ENCODE peak calls at places on chromosome 21, in six cellular contexts. One of them, this sample, is unnamed.
A peak's percentile ranks its signal among the peaks of the same experiment; 100 is the strongest.

GRCh38 chr21:38478782-38479181 is 19.5 kb downstream of the ERG start:
- DNase-seq in left ventricle myocardium inferior: no peak
- DNase-seq in osteocyte: no peak
- DNase-seq in progenitor cell of endocrine pancreas: no peak
- DNase-seq in lung: no peak
- DNase-seq in RWPE1: peak; percentile 77
- DNase-seq in this sample: no peak

GRCh38 chr21:26115899-26116298 is 54.7 kb downstream of the APP start:
- DNase-seq in left ventricle myocardium inferior: no peak
- DNase-seq in osteocyte: no peak
- DNase-seq in RWPE1: no peak
- DNase-seq in lung: no peak
- DNase-seq in progenitor cell of endocrine pancreas: no peak
- DNase-seq in this sample: no peak

GRCh38 chr21:41642399-41642798 is 124.5 kb downstream of the RIPK4 start:
- DNase-seq in left ventricle myocardium inferior: no peak
- DNase-seq in RWPE1: no peak
- DNase-seq in progenitor cell of endocrine pancreas: no peak
- DNase-seq in lung: no peak
- DNase-seq in osteocyte: no peak
- DNase-seq in this sample: no peak

GRCh38 chr21:36727886-36728285 is 29.0 kb downstream of the SIM2 start:
- DNase-seq in osteocyte: peak; percentile 63
- DNase-seq in left ventricle myocardium inferior: no peak
- DNase-seq in progenitor cell of endocrine pancreas: no peak
- DNase-seq in lung: no peak
- DNase-seq in RWPE1: no peak
- DNase-seq in this sample: no peak

GRCh38 chr21:45326169-45326833 is 38.6 kb upstream of the POFUT2 start:
- DNase-seq in lung: no peak
- DNase-seq in progenitor cell of endocrine pancreas: no peak
- DNase-seq in left ventricle myocardium inferior: peak; percentile 16
- DNase-seq in RWPE1: no peak
- DNase-seq in osteocyte: no peak
- DNase-seq in this sample: no peak

GRCh38 chr21:46412521-46413364 is 45.9 kb upstream of the DIP2A start:
- DNase-seq in lung: no peak
- DNase-seq in osteocyte: no peak
- DNase-seq in RWPE1: no peak
- DNase-seq in progenitor cell of endocrine pancreas: no peak
- DNase-seq in left ventricle myocardium inferior: no peak
- DNase-seq in this sample: no peak

GRCh38 chr21:28423521-28423920 is 569.2 kb downstream of the LTN1 start:
- DNase-seq in RWPE1: no peak
- DNase-seq in left ventricle myocardium inferior: no peak
- DNase-seq in lung: no peak
- DNase-seq in osteocyte: no peak
- DNase-seq in progenitor cell of endocrine pancreas: no peak
- DNase-seq in this sample: no peak

GRCh38 chr21:26814374-26814773 is 30.8 kb downstream of the ADAMTS1 start:
- DNase-seq in progenitor cell of endocrine pancreas: no peak
- DNase-seq in left ventricle myocardium inferior: no peak
- DNase-seq in lung: no peak
- DNase-seq in RWPE1: no peak
- DNase-seq in osteocyte: no peak
- DNase-seq in this sample: no peak

GRCh38 chr21:18760247-18760646 is 356.7 kb upstream of the TMPRSS15 start:
- DNase-seq in lung: no peak
- DNase-seq in RWPE1: no peak
- DNase-seq in progenitor cell of endocrine pancreas: no peak
- DNase-seq in left ventricle myocardium inferior: no peak
- DNase-seq in osteocyte: no peak
- DNase-seq in this sample: no peak

GRCh38 chr21:29025328-29025713 is 853 bp downstream of the USP16 start:
- DNase-seq in progenitor cell of endocrine pancreas: no peak
- DNase-seq in lung: no peak
- DNase-seq in RWPE1: peak; percentile 17
- DNase-seq in osteocyte: no peak
- DNase-seq in left ventricle myocardium inferior: no peak
- DNase-seq in this sample: no peak

GRCh38 chr21:42883921-42884320 is 4.6 kb upstream of the WDR4 start:
- DNase-seq in osteocyte: no peak
- DNase-seq in lung: no peak
- DNase-seq in progenitor cell of endocrine pancreas: no peak
- DNase-seq in left ventricle myocardium inferior: no peak
- DNase-seq in RWPE1: no peak
- DNase-seq in this sample: no peak

GRCh38 chr21:36733857-36734256 is 34.9 kb downstream of the SIM2 start:
- DNase-seq in left ventricle myocardium inferior: no peak
- DNase-seq in RWPE1: no peak
- DNase-seq in progenitor cell of endocrine pancreas: no peak
- DNase-seq in lung: no peak
- DNase-seq in osteocyte: peak; percentile 69
- DNase-seq in this sample: no peak

GRCh38 chr21:17491716-17492414 is 21.0 kb upstream of the CXADR start:
- DNase-seq in progenitor cell of endocrine pancreas: no peak
- DNase-seq in left ventricle myocardium inferior: no peak
- DNase-seq in RWPE1: peak; percentile 76
- DNase-seq in lung: peak; percentile 64
- DNase-seq in osteocyte: no peak
- DNase-seq in this sample: no peak

GRCh38 chr21:14766241-14766640 is 220.1 kb upstream of the SAMSN1 start:
- DNase-seq in lung: no peak
- DNase-seq in left ventricle myocardium inferior: no peak
- DNase-seq in osteocyte: no peak
- DNase-seq in progenitor cell of endocrine pancreas: no peak
- DNase-seq in RWPE1: no peak
- DNase-seq in this sample: no peak
- TF ChIP-seq CTCF in lung: no peak
- TF ChIP-seq CTCF in left ventricle myocardium inferior: no peak
- TF ChIP-seq CTCF in osteocyte: no peak
- TF ChIP-seq CTCF in progenitor cell of endocrine pancreas: no peak
- TF ChIP-seq CTCF in RWPE1: no peak
- TF ChIP-seq CTCF in this sample: no peak

DNA sequence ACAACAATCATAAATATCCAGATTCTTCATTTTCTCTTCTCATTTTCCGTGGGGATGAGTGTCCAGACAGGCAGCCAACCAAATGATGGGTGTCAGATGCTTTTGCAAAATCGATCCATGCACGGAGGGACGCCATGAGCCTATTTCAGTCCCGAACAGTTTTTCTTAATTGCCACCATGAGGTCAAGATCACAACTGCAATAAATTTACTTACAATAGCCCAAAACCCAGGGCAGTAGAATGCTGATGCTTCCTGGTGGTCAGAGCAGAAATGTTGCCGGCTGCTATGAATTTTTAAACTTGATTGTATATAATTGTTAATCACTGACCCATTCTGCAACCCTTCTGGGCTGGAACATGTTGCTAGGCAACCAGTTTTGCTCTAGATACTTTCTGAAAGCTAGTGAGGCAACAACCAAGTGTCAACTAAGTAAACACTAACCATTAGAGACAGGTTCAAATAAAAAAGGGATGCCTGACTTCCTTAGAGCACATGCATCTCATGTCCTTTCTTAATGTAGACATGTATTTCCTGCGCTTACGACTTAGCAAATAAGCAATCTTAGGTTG is 132.6 kb upstream of the TIAM1 start:
- DNase-seq in left ventricle myocardium inferior: no peak
- DNase-seq in progenitor cell of endocrine pancreas: no peak
- DNase-seq in osteocyte: no peak
- DNase-seq in RWPE1: no peak
- DNase-seq in lung: no peak
- DNase-seq in this sample: no peak
- TF ChIP-seq CTCF in left ventricle myocardium inferior: peak; percentile 32
- TF ChIP-seq CTCF in progenitor cell of endocrine pancreas: no peak
- TF ChIP-seq CTCF in osteocyte: no peak
- TF ChIP-seq CTCF in RWPE1: no peak
- TF ChIP-seq CTCF in lung: no peak
- TF ChIP-seq CTCF in this sample: no peak

DNA sequence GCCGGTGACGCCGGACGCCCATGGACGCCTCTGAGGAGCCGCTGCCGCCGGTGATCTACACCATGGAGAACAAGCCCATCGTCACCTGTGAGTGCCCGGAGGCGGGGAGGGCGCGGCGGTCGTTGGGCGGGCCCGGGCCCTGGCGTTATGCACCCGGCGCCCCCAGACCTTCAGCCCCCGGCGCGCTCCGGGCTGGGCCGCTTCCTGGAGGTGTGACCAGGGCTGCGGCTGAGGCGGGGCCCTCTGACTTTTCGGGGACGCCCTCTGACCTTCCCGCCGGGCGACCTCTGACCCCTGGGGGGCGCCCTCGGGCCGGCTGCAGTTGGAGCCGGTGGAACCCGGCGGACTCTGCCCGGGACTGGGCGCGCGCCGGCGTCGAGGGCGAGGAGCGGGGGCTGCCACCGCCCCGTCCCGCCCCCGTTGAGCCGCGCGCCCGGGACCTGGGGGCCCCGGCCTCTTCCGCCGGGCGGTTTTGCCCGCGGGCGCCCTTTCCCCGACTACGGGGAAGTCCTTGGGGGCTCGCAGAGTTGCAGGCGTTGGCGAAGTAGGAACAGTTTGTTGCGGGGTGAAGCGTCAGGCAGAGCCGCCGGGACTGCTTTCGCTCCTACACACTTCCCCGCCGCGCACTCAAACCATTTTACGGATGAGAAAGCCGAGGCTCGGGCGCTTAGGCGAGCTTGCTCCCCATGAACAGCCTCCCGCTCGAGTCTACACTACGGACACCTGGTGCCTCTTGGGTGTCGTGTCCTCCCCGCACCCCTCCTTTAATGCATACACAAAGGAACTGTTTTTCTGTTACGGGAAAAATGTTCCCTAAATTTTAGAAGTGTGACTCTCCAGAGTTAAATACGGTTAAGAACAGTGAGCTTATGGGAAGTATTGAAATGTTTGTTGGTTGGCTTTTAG is 618 bp downstream of the TRAPPC10 start:
- DNase-seq in RWPE1: peak; percentile 42
- DNase-seq in lung: peak; percentile 71
- DNase-seq in left ventricle myocardium inferior: peak; percentile 69
- DNase-seq in osteocyte: no peak
- DNase-seq in progenitor cell of endocrine pancreas: peak; percentile 67
- DNase-seq in this sample: no peak
- TF ChIP-seq CTCF in RWPE1: peak; percentile 38
- TF ChIP-seq CTCF in lung: no peak
- TF ChIP-seq CTCF in left ventricle myocardium inferior: peak; percentile 15
- TF ChIP-seq CTCF in osteocyte: no peak
- TF ChIP-seq CTCF in progenitor cell of endocrine pancreas: peak; percentile 53
- TF ChIP-seq CTCF in this sample: peak; percentile 24

GRCh38 chr21:43928726-43929125 is 63.7 kb downstream of the AGPAT3 start:
- DNase-seq in progenitor cell of endocrine pancreas: no peak
- DNase-seq in lung: no peak
- DNase-seq in RWPE1: no peak
- DNase-seq in osteocyte: no peak
- DNase-seq in left ventricle myocardium inferior: no peak
- DNase-seq in this sample: no peak

GRCh38 chr21:43930074-43930847 is 65.2 kb downstream of the AGPAT3 start:
- DNase-seq in osteocyte: no peak
- DNase-seq in left ventricle myocardium inferior: peak; percentile 11
- DNase-seq in lung: no peak
- DNase-seq in progenitor cell of endocrine pancreas: no peak
- DNase-seq in RWPE1: no peak
- DNase-seq in this sample: no peak

GRCh38 chr21:43930848-43931384 is 65.9 kb downstream of the AGPAT3 start:
- DNase-seq in lung: no peak
- DNase-seq in left ventricle myocardium inferior: no peak
- DNase-seq in osteocyte: no peak
- DNase-seq in progenitor cell of endocrine pancreas: no peak
- DNase-seq in RWPE1: no peak
- DNase-seq in this sample: no peak

GRCh38 chr21:43928230-43928607 is 63.2 kb downstream of the AGPAT3 start:
- DNase-seq in RWPE1: no peak
- DNase-seq in osteocyte: no peak
- DNase-seq in progenitor cell of endocrine pancreas: no peak
- DNase-seq in lung: no peak
- DNase-seq in left ventricle myocardium inferior: no peak
- DNase-seq in this sample: no peak

DNA sequence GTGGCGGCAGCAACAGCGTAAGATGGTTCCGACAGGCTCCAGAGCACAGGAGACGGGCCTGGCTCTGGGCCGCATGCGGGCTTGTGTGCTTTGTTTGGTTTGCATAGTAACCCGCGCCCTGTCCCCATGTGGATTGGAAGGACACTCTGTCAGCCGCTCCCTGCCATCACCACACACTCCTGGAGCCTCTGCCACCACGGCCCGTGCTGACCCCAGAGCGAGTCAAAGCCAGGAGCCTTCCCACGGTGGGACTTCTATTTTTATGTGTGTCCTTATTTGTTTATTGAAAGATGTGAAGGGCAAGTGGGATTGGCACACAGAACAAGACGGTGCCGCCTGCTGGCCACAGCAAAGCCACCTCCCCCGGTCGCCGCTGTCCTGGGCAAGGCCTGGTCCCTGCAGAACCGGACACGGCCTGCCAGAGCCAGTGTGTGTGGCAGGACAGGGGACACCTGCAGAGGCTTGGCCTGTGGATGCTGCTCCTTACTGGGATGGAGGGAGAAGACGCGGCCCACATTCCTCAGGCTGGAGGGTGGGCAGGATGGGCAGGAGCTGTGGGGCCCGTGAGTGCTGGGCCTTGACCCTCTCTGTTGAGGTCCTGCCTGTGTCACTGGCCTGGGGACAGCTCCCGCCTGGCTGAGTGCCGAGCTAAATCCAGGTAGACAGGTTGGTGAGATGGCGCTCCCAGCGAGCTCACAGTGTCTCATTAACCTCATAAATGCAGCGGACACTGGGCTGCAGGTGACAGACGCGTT is 64.4 kb downstream of the AGPAT3 start:
- DNase-seq in left ventricle myocardium inferior: peak; percentile 86
- DNase-seq in progenitor cell of endocrine pancreas: no peak
- DNase-seq in lung: no peak
- DNase-seq in osteocyte: no peak
- DNase-seq in RWPE1: no peak
- DNase-seq in this sample: no peak
- TF ChIP-seq CTCF in left ventricle myocardium inferior: peak; percentile 53
- TF ChIP-seq CTCF in progenitor cell of endocrine pancreas: no peak
- TF ChIP-seq CTCF in lung: no peak
- TF ChIP-seq CTCF in osteocyte: no peak
- TF ChIP-seq CTCF in RWPE1: no peak
- TF ChIP-seq CTCF in this sample: no peak

GRCh38 chr21:34020005-34020847 is 53.2 kb upstream of the MRPS6 start:
- DNase-seq in left ventricle myocardium inferior: no peak
- DNase-seq in lung: no peak
- DNase-seq in osteocyte: no peak
- DNase-seq in RWPE1: no peak
- DNase-seq in progenitor cell of endocrine pancreas: no peak
- DNase-seq in this sample: no peak
- TF ChIP-seq CTCF in left ventricle myocardium inferior: no peak
- TF ChIP-seq CTCF in lung: no peak
- TF ChIP-seq CTCF in osteocyte: peak; percentile 2
- TF ChIP-seq CTCF in RWPE1: no peak
- TF ChIP-seq CTCF in progenitor cell of endocrine pancreas: no peak
- TF ChIP-seq CTCF in this sample: no peak